ENCODE peak calls at places on chromosome 18, in ten cellular contexts. K, W, I, R, X, H, N, A, G and Y are unnamed samples.

GRCh38 chr18:26458526-26459232 is 89.7 kb downstream of the KCTD1 start:
- DNase-seq in K (peak), W (no peak), I (no peak), R (peak), X (no peak), H (peak), N (peak), A (no peak), G (no peak), Y (no peak)

GRCh38 chr18:68436485-68436884 is 278.4 kb downstream of the TMX3 start:
- DNase-seq in K (peak), W (no peak), I (no peak), R (no peak), X (no peak), H (peak), N (peak), A (no peak), G (no peak), Y (no peak)

GRCh38 chr18:75638597-75639467 is 211.3 kb upstream of the SMIM21 start:
- DNase-seq in K (peak), W (no peak), I (no peak), R (peak), X (no peak), H (peak), N (peak), A (no peak), G (peak), Y (no peak)

GRCh38 chr18:55328301-55328700 is 259.7 kb downstream of the TCF4 start:
- DNase-seq in K (peak), W (no peak), I (no peak), R (peak), X (no peak), H (peak), N (peak), A (no peak), G (no peak), Y (no peak)

GRCh38 chr18:54147439-54147838 is 77.0 kb downstream of the MBD2 start:
- DNase-seq in K (no peak), W (no peak), I (no peak), R (no peak), X (no peak), H (no peak), N (no peak), A (no peak), G (no peak), Y (no peak)

GRCh38 chr18:34631071-34631470 is 79.0 kb upstream of the DTNA start:
- DNase-seq in K (no peak), W (no peak), I (no peak), R (no peak), X (no peak), H (no peak), N (no peak), A (no peak), G (no peak), Y (no peak)

GRCh38 chr18:32081881-32082280 is 9.8 kb upstream of the RNF138 start:
- DNase-seq in K (peak), W (no peak), I (no peak), R (no peak), X (no peak), H (no peak), N (no peak), A (no peak), G (no peak), Y (no peak)

GRCh38 chr18:9736942-9737813 is 29.1 kb downstream of the RAB31 start:
- DNase-seq in K (no peak), W (no peak), I (no peak), R (peak), X (no peak), H (peak), N (peak), A (no peak), G (no peak), Y (peak)

GRCh38 chr18:34248727-34249126 is 24.0 kb upstream of the NOL4 start:
- DNase-seq in K (no peak), W (no peak), I (no peak), R (no peak), X (no peak), H (no peak), N (no peak), A (no peak), G (no peak), Y (no peak)

GRCh38 chr18:54616220-54616848 is 25.3 kb downstream of the DYNAP start:
- DNase-seq in K (no peak), W (no peak), I (no peak), R (no peak), X (no peak), H (no peak), N (no peak), A (no peak), G (no peak), Y (no peak)

GRCh38 chr18:59012815-59013677 is 126.6 kb upstream of the SEC11C start:
- DNase-seq in K (no peak), W (no peak), I (no peak), R (no peak), X (no peak), H (no peak), N (no peak), A (no peak), G (no peak), Y (no peak)

GRCh38 chr18:8952174-8952573 is 150.3 kb upstream of the NDUFV2 start:
- DNase-seq in K (no peak), W (no peak), I (no peak), R (no peak), X (no peak), H (no peak), N (no peak), A (no peak), G (no peak), Y (no peak)

GRCh38 chr18:8701546-8702118 is 3.7 kb upstream of the MTCL1 start:
- DNase-seq in K (peak), W (peak), I (no peak), R (peak), X (peak), H (peak), N (peak), A (no peak), G (no peak), Y (no peak)

GRCh38 chr18:61703508-61703907 is 189.3 kb downstream of the RNF152 start:
- DNase-seq in K (peak), W (peak), I (no peak), R (peak), X (no peak), H (peak), N (peak), A (no peak), G (no peak), Y (no peak)

GRCh38 chr18:2908946-2909335 is 62.1 kb downstream of the EMILIN2 start:
- DNase-seq in K (no peak), W (no peak), I (no peak), R (no peak), X (no peak), H (no peak), N (peak), A (no peak), G (no peak), Y (peak)

GRCh38 chr18:2905802-2906521 is 59.2 kb downstream of the EMILIN2 start:
- DNase-seq in K (peak), W (no peak), I (peak), R (no peak), X (peak), H (no peak), N (peak), A (no peak), G (peak), Y (no peak)

GRCh38 chr18:2907459-2908145 is 60.8 kb downstream of the EMILIN2 start:
- DNase-seq in K (no peak), W (no peak), I (no peak), R (no peak), X (no peak), H (no peak), N (no peak), A (no peak), G (no peak), Y (no peak)

GRCh38 chr18:2908166-2908945 is 61.5 kb downstream of the EMILIN2 start:
- DNase-seq in K (no peak), W (no peak), I (no peak), R (no peak), X (no peak), H (no peak), N (no peak), A (no peak), G (no peak), Y (peak)

DNA sequence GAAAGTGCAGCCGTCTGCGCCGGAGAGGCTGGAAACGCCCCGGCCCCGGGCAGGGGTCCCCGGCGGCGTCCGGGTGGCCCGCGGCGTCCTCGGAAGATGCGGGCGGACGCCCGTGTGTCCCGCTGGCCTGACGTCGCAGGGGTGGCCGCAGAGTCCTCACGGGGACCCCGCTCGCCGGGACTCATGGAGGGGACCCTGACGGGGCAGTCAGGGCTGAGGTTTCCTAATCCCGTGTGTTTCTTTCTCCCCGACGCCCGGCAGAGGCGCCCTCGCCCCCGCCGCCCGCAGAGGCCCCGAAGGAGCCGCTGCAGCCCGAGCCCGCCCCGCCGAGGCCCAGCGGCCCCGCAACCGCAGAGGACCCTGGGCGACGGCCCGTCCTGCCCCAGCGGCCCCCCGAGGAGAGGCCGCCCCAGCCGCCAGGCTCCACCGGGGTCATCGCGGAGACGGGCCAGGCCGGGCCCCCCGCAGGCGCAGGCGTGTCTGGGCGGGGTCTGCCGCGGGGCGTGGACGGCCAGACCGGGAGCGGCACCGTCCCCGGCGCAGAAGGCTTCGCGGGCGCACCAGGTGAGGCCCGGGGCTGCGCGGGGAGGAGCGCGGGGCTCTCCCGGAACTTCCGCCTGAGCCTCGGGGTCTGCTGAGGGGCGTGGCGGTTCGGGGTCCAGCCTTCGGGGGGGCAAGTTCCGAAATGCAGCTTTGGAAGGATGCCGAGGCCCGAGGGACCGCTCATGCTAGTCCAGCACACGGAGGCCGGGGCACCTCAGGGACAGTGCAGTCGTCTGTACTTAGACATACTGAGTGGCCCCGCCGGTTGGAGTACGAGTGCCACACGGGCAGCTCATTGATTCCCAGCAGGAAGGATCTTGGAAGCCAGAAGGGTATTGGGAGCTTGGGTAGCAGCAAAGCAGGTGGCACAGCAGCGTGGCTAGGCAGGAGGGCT is 60.0 kb downstream of the EMILIN2 start:
- DNase-seq in K (no peak), W (no peak), I (no peak), R (no peak), X (peak), H (no peak), N (no peak), A (no peak), G (peak), Y (no peak)
- TF ChIP-seq CTCF in K (peak), W (peak), I (no peak), R (peak), X (peak), H (peak), N (no peak), A (no peak), G (peak), Y (peak)

GRCh38 chr18:7548721-7549120 is 18.4 kb upstream of the PTPRM start:
- DNase-seq in K (no peak), W (no peak), I (no peak), R (no peak), X (no peak), H (no peak), N (peak), A (no peak), G (no peak), Y (no peak)
- TF ChIP-seq CTCF in K (no peak), W (no peak), I (no peak), R (no peak), X (no peak), H (no peak), N (no peak), A (no peak), G (no peak), Y (no peak)

GRCh38 chr18:13983506-13983905 is 68.2 kb upstream of the MC2R start:
- DNase-seq in K (no peak), W (no peak), I (no peak), R (no peak), X (no peak), H (no peak), N (no peak), A (no peak), G (no peak), Y (no peak)

GRCh38 chr18:13993730-13994129 is 78.4 kb upstream of the MC2R start:
- DNase-seq in K (no peak), W (no peak), I (no peak), R (no peak), X (no peak), H (no peak), N (no peak), A (no peak), G (no peak), Y (no peak)

GRCh38 chr18:13989209-13989608 is 73.9 kb upstream of the MC2R start:
- DNase-seq in K (no peak), W (no peak), I (no peak), R (no peak), X (no peak), H (no peak), N (no peak), A (no peak), G (no peak), Y (no peak)

GRCh38 chr18:13984080-13984479 is 68.7 kb upstream of the MC2R start:
- DNase-seq in K (no peak), W (no peak), I (no peak), R (no peak), X (no peak), H (no peak), N (no peak), A (no peak), G (no peak), Y (no peak)

DNA sequence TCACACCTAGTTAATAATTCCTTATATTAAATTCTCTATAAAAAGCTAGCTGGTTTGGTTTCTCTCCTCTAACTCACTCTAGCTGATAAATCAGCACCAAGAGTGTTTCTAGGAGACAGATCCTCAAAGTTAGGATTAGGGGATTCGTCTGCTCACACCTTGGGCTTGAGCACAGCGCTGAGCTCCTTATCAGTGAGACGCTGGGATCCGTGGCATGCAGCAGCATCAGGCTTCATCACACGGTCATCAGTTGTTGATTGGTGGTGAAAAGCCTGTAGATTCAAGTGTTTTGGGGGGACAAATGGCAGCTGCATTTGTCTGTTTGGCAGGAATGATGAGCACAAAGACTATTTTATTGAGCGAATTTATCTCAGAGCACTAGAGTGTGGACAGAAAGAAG is 72.6 kb upstream of the MC2R start:
- DNase-seq in K (no peak), W (no peak), I (no peak), R (no peak), X (no peak), H (no peak), N (no peak), A (no peak), G (no peak), Y (no peak)
- TF ChIP-seq CTCF in K (no peak), W (no peak), I (no peak), R (no peak), X (no peak), H (no peak), N (no peak), A (no peak), G (no peak), Y (no peak)

GRCh38 chr18:74310411-74310810 is 5.2 kb upstream of the C18orf63 start:
- DNase-seq in K (peak), W (no peak), I (no peak), R (peak), X (no peak), H (peak), N (peak), A (no peak), G (no peak), Y (no peak)
- TF ChIP-seq CTCF in K (peak), W (peak), I (peak), R (peak), X (no peak), H (peak), N (peak), A (no peak), G (peak), Y (peak)

GRCh38 chr18:48896326-48896874 is 54.4 kb downstream of the SMAD7 start:
- DNase-seq in K (no peak), W (no peak), I (no peak), R (no peak), X (no peak), H (no peak), N (no peak), A (no peak), G (no peak), Y (no peak)

GRCh38 chr18:48897531-48897930 is 53.2 kb downstream of the SMAD7 start:
- DNase-seq in K (peak), W (no peak), I (peak), R (peak), X (no peak), H (no peak), N (peak), A (no peak), G (no peak), Y (no peak)

GRCh38 chr18:48894799-48895346 is 55.9 kb downstream of the SMAD7 start:
- DNase-seq in K (no peak), W (no peak), I (peak), R (no peak), X (no peak), H (no peak), N (peak), A (no peak), G (no peak), Y (no peak)

GRCh38 chr18:48898521-48898920 is 52.2 kb downstream of the SMAD7 start:
- DNase-seq in K (no peak), W (no peak), I (no peak), R (no peak), X (no peak), H (no peak), N (no peak), A (no peak), G (no peak), Y (no peak)

DNA sequence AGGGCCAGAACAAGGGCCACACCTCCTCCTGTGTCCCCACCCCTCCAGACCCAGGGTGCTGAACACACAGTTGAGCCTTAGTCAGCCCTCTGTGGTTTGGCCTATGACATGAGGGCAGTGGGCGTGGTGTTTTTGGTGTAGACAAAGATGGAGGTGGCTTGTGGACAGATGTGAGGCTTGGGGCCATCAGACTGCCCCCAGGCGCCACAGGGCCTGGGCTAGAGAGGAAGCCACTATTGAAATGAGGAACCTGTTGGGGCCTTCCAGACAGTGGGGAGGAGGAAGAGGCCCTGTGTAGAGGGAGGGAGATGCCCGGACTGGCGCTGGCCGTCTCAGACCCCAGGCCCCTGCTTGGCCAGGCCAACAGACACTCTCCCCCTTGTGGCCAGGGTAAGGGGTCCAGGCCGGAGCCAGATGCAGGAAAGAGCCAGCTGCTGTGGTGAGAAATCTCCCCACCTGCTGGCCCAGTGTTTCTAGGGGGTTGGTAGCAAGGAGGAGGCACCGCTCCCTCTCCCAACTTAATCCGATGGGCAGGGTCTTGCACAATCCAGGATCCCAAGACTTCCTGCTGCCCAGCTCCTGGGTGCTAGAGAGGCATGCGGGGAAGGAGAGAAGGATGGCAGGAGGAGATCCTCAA is 53.8 kb downstream of the SMAD7 start:
- DNase-seq in K (no peak), W (no peak), I (peak), R (no peak), X (no peak), H (no peak), N (peak), A (no peak), G (no peak), Y (no peak)
- TF ChIP-seq CTCF in K (no peak), W (no peak), I (no peak), R (peak), X (no peak), H (peak), N (no peak), A (no peak), G (no peak), Y (peak)

GRCh38 chr18:76823166-76823539 is 796 bp downstream of the ZNF236 start:
- DNase-seq in K (no peak), W (no peak), I (no peak), R (no peak), X (no peak), H (no peak), N (no peak), A (no peak), G (no peak), Y (no peak)

GRCh38 chr18:76824136-76824676 is 1.8 kb downstream of the ZNF236 start:
- DNase-seq in K (no peak), W (no peak), I (no peak), R (no peak), X (no peak), H (no peak), N (no peak), A (no peak), G (no peak), Y (peak)

GRCh38 chr18:76822510-76823165 is at the start of gene ZNF236:
- DNase-seq in K (peak), W (no peak), I (peak), R (peak), X (peak), H (peak), N (peak), A (peak), G (peak), Y (peak)

GRCh38 chr18:76824754-76825153 is 2.4 kb downstream of the ZNF236 start:
- DNase-seq in K (no peak), W (no peak), I (no peak), R (no peak), X (no peak), H (no peak), N (no peak), A (no peak), G (no peak), Y (no peak)

GRCh38 chr18:76823574-76823973 is 1.2 kb downstream of the ZNF236 start:
- DNase-seq in K (peak), W (no peak), I (no peak), R (peak), X (peak), H (no peak), N (peak), A (no peak), G (peak), Y (peak)
- TF ChIP-seq CTCF in K (no peak), W (peak), I (no peak), R (peak), X (peak), H (peak), N (peak), A (no peak), G (peak), Y (peak)

DNA sequence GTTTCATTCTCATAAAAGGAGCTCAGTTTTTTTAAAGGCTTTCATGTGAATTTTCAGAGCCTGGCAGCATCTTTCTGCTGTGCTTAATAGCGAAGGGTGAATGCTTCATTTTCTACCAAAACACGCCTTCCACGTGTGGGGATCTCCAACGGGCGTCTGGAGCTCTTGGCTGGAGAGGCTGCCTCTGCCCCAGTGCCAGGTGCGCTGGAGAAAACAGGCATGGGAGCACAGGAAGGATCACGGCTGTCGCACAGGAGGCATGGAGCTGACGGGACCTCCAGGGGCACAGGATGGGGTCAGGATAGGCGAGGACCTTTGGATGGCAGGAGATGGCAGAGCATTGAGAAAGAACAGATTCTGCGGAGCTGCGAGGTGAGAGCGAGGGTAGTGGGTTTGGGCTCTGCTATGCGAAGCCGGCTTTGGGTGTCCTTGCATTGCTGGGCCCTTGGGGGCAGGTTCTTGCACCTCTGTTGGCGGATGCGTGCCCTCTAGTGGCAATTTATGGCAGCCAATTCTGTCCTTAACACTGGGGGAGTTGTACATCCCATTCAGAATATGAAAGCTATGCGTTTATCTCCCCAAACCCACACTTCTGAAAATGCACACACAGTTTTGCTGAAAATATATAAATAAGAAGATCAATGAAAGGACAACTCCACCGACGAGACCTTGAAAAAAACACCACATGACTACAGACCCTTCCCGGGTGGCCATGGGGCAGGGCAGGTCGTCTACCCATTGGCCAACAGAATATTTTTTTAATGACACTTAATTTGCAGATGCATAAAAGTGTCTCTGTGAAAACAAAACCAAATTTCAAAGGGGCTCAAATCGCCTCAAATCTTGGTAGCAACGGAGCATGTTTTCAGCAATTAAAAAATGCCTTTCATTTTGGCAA is 90.4 kb upstream of the SLC35G4 start:
- DNase-seq in K (peak), W (no peak), I (no peak), R (peak), X (peak), H (peak), N (peak), A (peak), G (peak), Y (no peak)
- TF ChIP-seq CTCF in K (peak), W (peak), I (peak), R (peak), X (peak), H (peak), N (peak), A (peak), G (peak), Y (peak)